ENCODE peak calls at places on chromosomes 6 and 20, in five cellular contexts. One of them, this sample, is unnamed.
A peak's percentile ranks its signal among the peaks of the same experiment; 100 is the strongest.

GRCh38 chr20:47576516-47577033 is 74.9 kb downstream of the NCOA3 start:
- DNase-seq in uterus: peak; percentile 43
- DNase-seq in transverse colon: peak; percentile 57
- DNase-seq in lower lobe of right lung: peak; percentile 51
- DNase-seq in gastrocnemius medialis: no peak
- DNase-seq in this sample: no peak

GRCh38 chr6:89555751-89556150 is 82.8 kb downstream of the LYRM2 start:
- DNase-seq in uterus: no peak
- DNase-seq in transverse colon: no peak
- DNase-seq in lower lobe of right lung: no peak
- DNase-seq in gastrocnemius medialis: no peak
- DNase-seq in this sample: no peak

GRCh38 chr20:46731770-46732169 is 22.3 kb downstream of the SLC2A10 start:
- DNase-seq in uterus: no peak
- DNase-seq in transverse colon: no peak
- DNase-seq in lower lobe of right lung: no peak
- DNase-seq in gastrocnemius medialis: no peak
- DNase-seq in this sample: no peak

GRCh38 chr6:37068523-37069270 is 63.2 kb downstream of the FGD2 start:
- DNase-seq in uterus: no peak
- DNase-seq in transverse colon: no peak
- DNase-seq in lower lobe of right lung: no peak
- DNase-seq in gastrocnemius medialis: peak; percentile 54
- DNase-seq in this sample: no peak

GRCh38 chr20:4717816-4718215 is 3.9 kb upstream of the PRND start:
- DNase-seq in uterus: no peak
- DNase-seq in transverse colon: no peak
- DNase-seq in lower lobe of right lung: no peak
- DNase-seq in gastrocnemius medialis: no peak
- DNase-seq in this sample: no peak

GRCh38 chr20:732727-733126 is 35.6 kb downstream of the SLC52A3 start:
- DNase-seq in uterus: no peak
- DNase-seq in transverse colon: no peak
- DNase-seq in lower lobe of right lung: no peak
- DNase-seq in gastrocnemius medialis: no peak
- DNase-seq in this sample: no peak

GRCh38 chr6:153705429-153705828 is 333.6 kb upstream of the OPRM1 start:
- DNase-seq in uterus: no peak
- DNase-seq in transverse colon: no peak
- DNase-seq in lower lobe of right lung: no peak
- DNase-seq in gastrocnemius medialis: no peak
- DNase-seq in this sample: no peak

GRCh38 chr20:4135385-4136077 is 120.2 kb upstream of the RNF24 start:
- DNase-seq in uterus: peak; percentile 40
- DNase-seq in transverse colon: peak; percentile 30
- DNase-seq in lower lobe of right lung: no peak
- DNase-seq in gastrocnemius medialis: no peak
- DNase-seq in this sample: no peak

GRCh38 chr20:5663396-5663795 is 86.8 kb upstream of the SHLD1 start:
- DNase-seq in uterus: no peak
- DNase-seq in transverse colon: no peak
- DNase-seq in lower lobe of right lung: no peak
- DNase-seq in gastrocnemius medialis: no peak
- DNase-seq in this sample: no peak

GRCh38 chr6:31871068-31871659 is 7.6 kb downstream of the SLC44A4 start:
- DNase-seq in uterus: no peak
- DNase-seq in transverse colon: no peak
- DNase-seq in lower lobe of right lung: no peak
- DNase-seq in gastrocnemius medialis: no peak
- DNase-seq in this sample: no peak

GRCh38 chr6:114253431-114253830 is 89.4 kb downstream of the HS3ST5 start:
- DNase-seq in uterus: no peak
- DNase-seq in transverse colon: no peak
- DNase-seq in lower lobe of right lung: no peak
- DNase-seq in gastrocnemius medialis: no peak
- DNase-seq in this sample: no peak

GRCh38 chr6:3731700-3732099 is 19.8 kb downstream of the PXDC1 start:
- DNase-seq in uterus: no peak
- DNase-seq in transverse colon: no peak
- DNase-seq in lower lobe of right lung: no peak
- DNase-seq in gastrocnemius medialis: no peak
- DNase-seq in this sample: no peak

GRCh38 chr6:56490994-56491393 is 151.7 kb downstream of the DST start:
- DNase-seq in uterus: no peak
- DNase-seq in transverse colon: no peak
- DNase-seq in lower lobe of right lung: no peak
- DNase-seq in gastrocnemius medialis: no peak
- DNase-seq in this sample: no peak

GRCh38 chr20:46940616-46941015 is 46.0 kb downstream of the EYA2 start:
- DNase-seq in uterus: no peak
- DNase-seq in transverse colon: no peak
- DNase-seq in lower lobe of right lung: no peak
- DNase-seq in gastrocnemius medialis: no peak
- DNase-seq in this sample: no peak

GRCh38 chr6:44400572-44400971 is 13.1 kb downstream of the CDC5L start:
- DNase-seq in uterus: no peak
- DNase-seq in transverse colon: no peak
- DNase-seq in lower lobe of right lung: no peak
- DNase-seq in gastrocnemius medialis: no peak
- DNase-seq in this sample: no peak

GRCh38 chr20:33477386-33478234 is 12.3 kb upstream of the CBFA2T2 start:
- DNase-seq in uterus: no peak
- DNase-seq in transverse colon: peak; percentile 78
- DNase-seq in lower lobe of right lung: no peak
- DNase-seq in gastrocnemius medialis: no peak
- DNase-seq in this sample: no peak

GRCh38 chr6:36752886-36753506 is 55.4 kb downstream of the RAB44 start:
- DNase-seq in uterus: no peak
- DNase-seq in transverse colon: peak; percentile 75
- DNase-seq in lower lobe of right lung: no peak
- DNase-seq in gastrocnemius medialis: peak; percentile 71
- DNase-seq in this sample: no peak

GRCh38 chr20:23269954-23270353 is 80.6 kb upstream of the NXT1 start:
- DNase-seq in uterus: no peak
- DNase-seq in transverse colon: no peak
- DNase-seq in lower lobe of right lung: no peak
- DNase-seq in gastrocnemius medialis: no peak
- DNase-seq in this sample: no peak

GRCh38 chr6:37757381-37757780 is 59.7 kb upstream of the MDGA1 start:
- DNase-seq in uterus: no peak
- DNase-seq in transverse colon: no peak
- DNase-seq in lower lobe of right lung: no peak
- DNase-seq in gastrocnemius medialis: no peak
- DNase-seq in this sample: no peak

GRCh38 chr6:19999319-20000191 is 162.4 kb downstream of the ID4 start:
- DNase-seq in uterus: no peak
- DNase-seq in transverse colon: no peak
- DNase-seq in lower lobe of right lung: no peak
- DNase-seq in gastrocnemius medialis: no peak
- DNase-seq in this sample: no peak

GRCh38 chr6:128259735-128260685 is 260.4 kb downstream of the PTPRK start:
- DNase-seq in uterus: no peak
- DNase-seq in transverse colon: no peak
- DNase-seq in lower lobe of right lung: no peak
- DNase-seq in gastrocnemius medialis: no peak
- DNase-seq in this sample: no peak

GRCh38 chr6:46015119-46015968 is at the start of gene CLIC5:
- DNase-seq in uterus: no peak
- DNase-seq in transverse colon: peak; percentile 68
- DNase-seq in lower lobe of right lung: peak; percentile 61
- DNase-seq in gastrocnemius medialis: peak; percentile 72
- DNase-seq in this sample: no peak

GRCh38 chr6:132445201-132445951 is 44.1 kb upstream of the MOXD1 start:
- DNase-seq in uterus: no peak
- DNase-seq in transverse colon: no peak
- DNase-seq in lower lobe of right lung: no peak
- DNase-seq in gastrocnemius medialis: no peak
- DNase-seq in this sample: no peak

GRCh38 chr6:15090145-15090579 is 155.7 kb upstream of the JARID2 start:
- DNase-seq in uterus: peak; percentile 20
- DNase-seq in transverse colon: no peak
- DNase-seq in lower lobe of right lung: no peak
- DNase-seq in gastrocnemius medialis: peak; percentile 8
- DNase-seq in this sample: no peak

GRCh38 chr20:7744411-7744810 is 195.8 kb downstream of the HAO1 start:
- DNase-seq in uterus: no peak
- DNase-seq in transverse colon: no peak
- DNase-seq in lower lobe of right lung: no peak
- DNase-seq in gastrocnemius medialis: no peak
- DNase-seq in this sample: no peak

GRCh38 chr20:44720994-44721784 is 6.0 kb downstream of the CCN5 start:
- DNase-seq in uterus: peak; percentile 60
- DNase-seq in transverse colon: no peak
- DNase-seq in lower lobe of right lung: peak; percentile 76
- DNase-seq in gastrocnemius medialis: no peak
- DNase-seq in this sample: no peak

GRCh38 chr6:152229330-152229729 is 407.8 kb downstream of the SYNE1 start:
- DNase-seq in uterus: no peak
- DNase-seq in transverse colon: no peak
- DNase-seq in lower lobe of right lung: no peak
- DNase-seq in gastrocnemius medialis: no peak
- DNase-seq in this sample: no peak

GRCh38 chr6:152233547-152234320 is 403.4 kb downstream of the SYNE1 start:
- DNase-seq in uterus: no peak
- DNase-seq in transverse colon: no peak
- DNase-seq in lower lobe of right lung: no peak
- DNase-seq in gastrocnemius medialis: no peak
- DNase-seq in this sample: no peak

GRCh38 chr6:152236370-152237097 is 400.6 kb downstream of the SYNE1 start:
- DNase-seq in uterus: no peak
- DNase-seq in transverse colon: no peak
- DNase-seq in lower lobe of right lung: no peak
- DNase-seq in gastrocnemius medialis: no peak
- DNase-seq in this sample: no peak

DNA sequence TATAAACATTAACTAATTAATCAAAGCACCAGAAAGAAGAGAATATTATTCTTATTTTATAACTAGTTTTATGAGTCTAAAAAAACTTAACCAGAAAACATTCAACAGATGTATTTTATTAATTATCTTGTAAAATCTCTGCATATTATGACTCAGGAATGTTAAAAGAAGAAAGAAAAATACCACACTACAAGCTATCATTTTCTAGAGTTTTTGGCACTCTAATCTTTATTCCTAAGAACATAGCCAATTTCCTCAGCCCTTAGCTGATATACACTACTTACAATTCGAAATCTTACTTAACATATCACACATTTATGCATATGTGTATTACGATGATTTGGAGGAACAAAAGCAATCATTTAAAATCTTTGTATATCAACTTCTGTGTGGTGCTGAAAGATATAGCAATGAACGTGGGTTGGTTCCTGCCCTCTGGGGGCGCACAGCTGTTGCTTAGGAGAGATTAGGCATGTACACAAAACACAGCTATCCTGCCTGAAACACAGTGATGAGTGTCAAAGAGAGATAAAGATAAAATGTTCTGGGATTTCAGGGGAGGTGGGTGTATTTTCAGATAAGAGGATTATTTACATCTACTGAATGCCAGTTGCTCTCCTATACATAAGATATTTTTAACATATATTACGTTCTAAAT is 404.5 kb downstream of the SYNE1 start:
- DNase-seq in uterus: no peak
- DNase-seq in transverse colon: no peak
- DNase-seq in lower lobe of right lung: no peak
- DNase-seq in gastrocnemius medialis: no peak
- DNase-seq in this sample: no peak
- TF ChIP-seq CTCF in uterus: no peak
- TF ChIP-seq CTCF in transverse colon: no peak
- TF ChIP-seq CTCF in lower lobe of right lung: no peak
- TF ChIP-seq CTCF in gastrocnemius medialis: no peak
- TF ChIP-seq CTCF in this sample: no peak

GRCh38 chr6:157012355-157012754 is 235.2 kb downstream of the ARID1B start:
- DNase-seq in uterus: no peak
- DNase-seq in transverse colon: no peak
- DNase-seq in lower lobe of right lung: no peak
- DNase-seq in gastrocnemius medialis: no peak
- DNase-seq in this sample: no peak

GRCh38 chr6:157013649-157014365 is 236.6 kb downstream of the ARID1B start:
- DNase-seq in uterus: no peak
- DNase-seq in transverse colon: no peak
- DNase-seq in lower lobe of right lung: no peak
- DNase-seq in gastrocnemius medialis: no peak
- DNase-seq in this sample: no peak

GRCh38 chr6:157004530-157004929 is 227.4 kb downstream of the ARID1B start:
- DNase-seq in uterus: no peak
- DNase-seq in transverse colon: no peak
- DNase-seq in lower lobe of right lung: no peak
- DNase-seq in gastrocnemius medialis: no peak
- DNase-seq in this sample: no peak

GRCh38 chr6:157005940-157006339 is 228.8 kb downstream of the ARID1B start:
- DNase-seq in uterus: no peak
- DNase-seq in transverse colon: no peak
- DNase-seq in lower lobe of right lung: no peak
- DNase-seq in gastrocnemius medialis: no peak
- DNase-seq in this sample: no peak

DNA sequence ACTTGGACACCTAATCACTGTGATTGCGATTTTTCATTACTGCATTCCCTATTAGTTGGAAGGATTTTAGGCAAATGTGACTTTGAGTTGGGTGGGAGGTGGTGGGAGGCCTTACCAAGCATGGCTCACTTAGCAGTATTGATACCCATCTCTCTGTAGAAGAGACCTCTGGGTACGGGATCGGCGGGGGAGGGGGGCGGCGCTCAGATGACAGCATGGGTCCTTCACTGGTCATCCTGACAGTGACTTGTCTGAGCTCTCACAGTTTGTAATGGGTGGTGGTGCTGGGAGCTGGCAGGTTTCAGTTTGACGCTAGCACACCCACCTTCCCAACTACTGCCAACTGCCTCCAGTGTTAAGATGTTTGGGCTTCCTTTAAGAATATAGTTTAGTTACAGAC is 231.4 kb downstream of the ARID1B start:
- DNase-seq in uterus: no peak
- DNase-seq in transverse colon: no peak
- DNase-seq in lower lobe of right lung: no peak
- DNase-seq in gastrocnemius medialis: no peak
- DNase-seq in this sample: no peak
- H3K4me3 ChIP-seq in uterus: no peak overlapping the region
- H3K4me3 ChIP-seq in transverse colon: no peak overlapping the region
- H3K4me3 ChIP-seq in lower lobe of right lung: no peak overlapping the region
- H3K4me3 ChIP-seq in gastrocnemius medialis: no peak overlapping the region
- H3K4me3 ChIP-seq in this sample: no peak overlapping the region

GRCh38 chr20:16672299-16672698 is 57.5 kb upstream of the SNRPB2 start:
- DNase-seq in uterus: no peak
- DNase-seq in transverse colon: no peak
- DNase-seq in lower lobe of right lung: no peak
- DNase-seq in gastrocnemius medialis: no peak
- DNase-seq in this sample: no peak
- TF ChIP-seq CTCF in uterus: no peak
- TF ChIP-seq CTCF in transverse colon: no peak
- TF ChIP-seq CTCF in lower lobe of right lung: no peak
- TF ChIP-seq CTCF in gastrocnemius medialis: no peak
- TF ChIP-seq CTCF in this sample: no peak

GRCh38 chr6:142855877-142856606 is 88.9 kb downstream of the HIVEP2 start:
- DNase-seq in uterus: no peak
- DNase-seq in transverse colon: no peak
- DNase-seq in lower lobe of right lung: no peak
- DNase-seq in gastrocnemius medialis: no peak
- DNase-seq in this sample: no peak
- H3K4me3 ChIP-seq in uterus: no peak overlapping the region
- H3K4me3 ChIP-seq in transverse colon: no peak overlapping the region
- H3K4me3 ChIP-seq in lower lobe of right lung: no peak overlapping the region
- H3K4me3 ChIP-seq in gastrocnemius medialis: no peak overlapping the region
- H3K4me3 ChIP-seq in this sample: no peak overlapping the region

This sample was measured in dorsolateral prefrontal cortex.